ENCODE peak calls at places on chromosomes 6 and 20, in six cellular contexts. S is dermis microvascular lymphatic vessel endothelial cell; P is RWPE1; J is activated naive CD4-positive, alpha-beta T cell treated with anti-CD3 and anti-CD28 coated beads, Interleukin-2, amount 10 ng/mL, durations not matched to agents 7 days and 5 days; D is AG10803; L is retina. X is an unnamed sample.
A peak's percentile ranks its signal among the peaks of the same experiment; 100 is the strongest.

GRCh38 chr6:146990284-146990683 is 213.9 kb upstream of the STXBP5 start:
- DNase-seq in S (no peak), L (no peak), P (no peak), J (no peak), D (peak; percentile 75), X (no peak)

GRCh38 chr20:64223526-64224067 is 32.0 kb upstream of the PCMTD2 start:
- DNase-seq in P (no peak), D (peak; percentile 8), J (no peak), S (peak; percentile 23), L (peak; percentile 87), X (no peak)

GRCh38 chr6:54813901-54814300 is 32.7 kb upstream of the FAM83B start:
- DNase-seq in D (peak; percentile 7), L (no peak), J (no peak), S (no peak), P (no peak), X (no peak)

GRCh38 chr6:151757506-151757955 is 50.0 kb upstream of the ESR1 start:
- DNase-seq in J (peak; percentile 73), L (no peak), S (peak; percentile 24), D (no peak), P (no peak), X (no peak)

GRCh38 chr6:136607204-136607931 is 57.1 kb upstream of the MAP7 start:
- DNase-seq in S (peak; percentile 58), D (no peak), L (no peak), J (no peak), P (no peak), X (no peak)

GRCh38 chr20:56710125-56710524 is 81.0 kb downstream of the TFAP2C start:
- DNase-seq in P (no peak), D (no peak), L (no peak), S (no peak), J (no peak), X (no peak)

GRCh38 chr6:138487122-138487604 is 12.1 kb downstream of the NHSL1 start:
- DNase-seq in P (no peak), J (no peak), S (no peak), L (no peak), D (no peak), X (no peak)

GRCh38 chr6:145814035-145814500 is 527 bp downstream of the FBXO30 start:
- DNase-seq in J (no peak), D (peak; percentile 46), L (peak; percentile 81), P (peak; percentile 35), S (peak; percentile 49), X (peak; percentile 19)

GRCh38 chr6:45787384-45787783 is 228.3 kb downstream of the CLIC5 start:
- DNase-seq in J (no peak), L (no peak), S (no peak), P (no peak), D (peak; percentile 25), X (no peak)

GRCh38 chr20:21101453-21102251 is 4.5 kb downstream of the LINC00237 start:
- DNase-seq in J (no peak), S (no peak), L (peak; percentile 83), D (no peak), P (no peak), X (no peak)

GRCh38 chr6:136089885-136090284 is 160.2 kb downstream of the MTFR2 start:
- DNase-seq in S (no peak), P (no peak), D (no peak), L (no peak), J (no peak), X (no peak)

GRCh38 chr20:53736757-53737403 is 143.2 kb upstream of the ZNF217 start:
- DNase-seq in L (peak; percentile 29), S (peak; percentile 65), P (no peak), J (no peak), D (peak; percentile 76), X (no peak)

GRCh38 chr20:12358006-12358654 is 440.4 kb downstream of the BTBD3 start:
- DNase-seq in J (no peak), D (no peak), L (no peak), P (no peak), S (no peak), X (no peak)

GRCh38 chr6:30325873-30326445 is 768 bp upstream of the TRIM39 start:
- DNase-seq in J (no peak), L (no peak), S (no peak), P (no peak), D (no peak), X (peak; percentile 66)

GRCh38 chr6:3520541-3521220 is 63.8 kb upstream of the SLC22A23 start:
- DNase-seq in P (no peak), J (no peak), L (no peak), D (peak; percentile 55), S (no peak), X (no peak)

GRCh38 chr20:6886065-6886729 is 118.7 kb downstream of the BMP2 start:
- DNase-seq in J (no peak), S (no peak), D (no peak), L (peak; percentile 29), P (no peak), X (no peak)

GRCh38 chr20:2379511-2380229 is 1.0 kb upstream of the TGM6 start:
- DNase-seq in P (no peak), S (no peak), L (peak; percentile 23), D (no peak), J (peak; percentile 48), X (peak; percentile 82)

GRCh38 chr6:135905604-135906300 is 54.3 kb downstream of the PDE7B start:
- DNase-seq in P (no peak), D (no peak), L (no peak), J (no peak), S (no peak), X (no peak)

GRCh38 chr6:30890646-30891449 is 6.5 kb downstream of the DDR1 start:
- DNase-seq in J (no peak), D (no peak), P (no peak), S (no peak), L (no peak), X (no peak)

GRCh38 chr6:35919827-35920751 is 809 bp downstream of the SRPK1 start:
- DNase-seq in J (peak; percentile 55), L (peak; percentile 79), S (peak; percentile 88), D (peak; percentile 40), P (peak; percentile 61), X (peak; percentile 53)

GRCh38 chr6:73798592-73798991 is 102.6 kb downstream of the CD109 start:
- DNase-seq in L (no peak), P (peak; percentile 58), J (no peak), S (peak; percentile 73), D (peak; percentile 95), X (no peak)

GRCh38 chr6:27726620-27727023 is 185.6 kb downstream of the OR2B2 start:
- DNase-seq in P (peak; percentile 15), J (no peak), L (no peak), S (no peak), D (no peak), X (no peak)

GRCh38 chr6:168440520-168441433 is at the start of gene SMOC2:
- DNase-seq in S (no peak), L (peak; percentile 72), D (no peak), P (no peak), J (no peak), X (no peak)

GRCh38 chr20:15012551-15012950 is 675.1 kb upstream of the FLRT3 start:
- DNase-seq in P (no peak), J (no peak), L (peak; percentile 79), D (no peak), S (no peak), X (peak; percentile 43)

GRCh38 chr20:35294293-35294685 is 2.1 kb upstream of the FAM83C start:
- DNase-seq in J (no peak), D (no peak), P (no peak), L (no peak), S (no peak), X (no peak)